ENCODE peak calls at places on chromosomes 11 and 22, in eight cellular contexts. J, D, U, O, E, V, G and C are unnamed samples.

GRCh38 chr22:30876221-30876751 is 92.3 kb downstream of the MORC2 start:
- DNase-seq in J (no peak), D (no peak), U (no peak), O (no peak), E (no peak), V (no peak), G (no peak), C (no peak)

GRCh38 chr11:76577199-76577920 is 93.2 kb downstream of the LRRC32 start:
- DNase-seq in J (no peak), D (peak), U (no peak), O (no peak), E (peak), V (peak), G (no peak), C (no peak)

GRCh38 chr11:16528639-16529038 is 172.3 kb upstream of the SOX6 start:
- DNase-seq in J (no peak), D (no peak), U (no peak), O (no peak), E (no peak), V (no peak), G (no peak), C (no peak)

GRCh38 chr11:69055598-69056516 is 7.1 kb downstream of the TPCN2 start:
- DNase-seq in J (peak), D (no peak), U (peak), O (peak), E (no peak), V (no peak), G (peak), C (no peak)

GRCh38 chr22:37848587-37849088 is 581 bp upstream of the EIF3L start:
- DNase-seq in J (no peak), D (peak), U (no peak), O (peak), E (peak), V (peak), G (no peak), C (no peak)

GRCh38 chr22:35186492-35186891 is 70.8 kb upstream of the HMGXB4 start:
- DNase-seq in J (no peak), D (no peak), U (no peak), O (no peak), E (no peak), V (no peak), G (no peak), C (no peak)

GRCh38 chr11:28384418-28384817 is 276.2 kb downstream of the METTL15 start:
- DNase-seq in J (no peak), D (peak), U (no peak), O (no peak), E (peak), V (no peak), G (no peak), C (no peak)

GRCh38 chr11:35029979-35030378 is 109.0 kb upstream of the CD44 start:
- DNase-seq in J (no peak), D (peak), U (no peak), O (peak), E (peak), V (no peak), G (peak), C (no peak)

GRCh38 chr11:69915501-69916250 is 96.5 kb upstream of the FGF3 start:
- DNase-seq in J (peak), D (peak), U (peak), O (peak), E (peak), V (peak), G (no peak), C (peak)

GRCh38 chr11:74820763-74821162 is 72.1 kb downstream of the RNF169 start:
- DNase-seq in J (no peak), D (peak), U (no peak), O (no peak), E (peak), V (no peak), G (no peak), C (no peak)

GRCh38 chr11:45092901-45093760 is 53.3 kb upstream of the PRDM11 start:
- DNase-seq in J (no peak), D (peak), U (no peak), O (no peak), E (peak), V (peak), G (no peak), C (no peak)

GRCh38 chr22:19357270-19358105 is 66.0 kb upstream of the CLTCL1 start:
- DNase-seq in J (no peak), D (no peak), U (peak), O (no peak), E (peak), V (no peak), G (no peak), C (no peak)

GRCh38 chr11:110199184-110199981 is 97.0 kb downstream of the RDX start:
- DNase-seq in J (no peak), D (peak), U (no peak), O (no peak), E (no peak), V (no peak), G (no peak), C (no peak)

GRCh38 chr22:31103899-31104694 is 3.3 kb downstream of the SELENOM start:
- DNase-seq in J (peak), D (no peak), U (no peak), O (no peak), E (no peak), V (no peak), G (no peak), C (no peak)

GRCh38 chr11:129855086-129855485 is 39.4 kb downstream of the TMEM45B start:
- DNase-seq in J (no peak), D (peak), U (no peak), O (no peak), E (no peak), V (no peak), G (no peak), C (no peak)

GRCh38 chr11:41612415-41612814 is 153.0 kb upstream of the LRRC4C start:
- DNase-seq in J (no peak), D (peak), U (peak), O (no peak), E (no peak), V (no peak), G (no peak), C (peak)

GRCh38 chr11:1361882-1362281 is 27.9 kb upstream of the BRSK2 start:
- DNase-seq in J (no peak), D (no peak), U (no peak), O (no peak), E (no peak), V (no peak), G (peak), C (no peak)

GRCh38 chr11:69446108-69446507 is 35.4 kb upstream of the LINC01488 start:
- DNase-seq in J (no peak), D (no peak), U (no peak), O (no peak), E (no peak), V (no peak), G (no peak), C (no peak)

GRCh38 chr11:28366549-28367341 is 258.6 kb downstream of the METTL15 start:
- DNase-seq in J (no peak), D (peak), U (no peak), O (no peak), E (peak), V (no peak), G (no peak), C (no peak)

GRCh38 chr22:43001271-43002197 is 13.4 kb downstream of the PACSIN2 start:
- DNase-seq in J (no peak), D (peak), U (peak), O (no peak), E (peak), V (no peak), G (no peak), C (no peak)

GRCh38 chr11:92251980-92252379 is 27.4 kb downstream of the FAT3 start:
- DNase-seq in J (no peak), D (peak), U (no peak), O (no peak), E (peak), V (no peak), G (no peak), C (no peak)

GRCh38 chr22:20523118-20523983 is 15.9 kb downstream of the MED15 start:
- DNase-seq in J (no peak), D (peak), U (no peak), O (peak), E (peak), V (no peak), G (no peak), C (no peak)

GRCh38 chr11:108593214-108593909 is at the start of gene EXPH5:
- DNase-seq in J (peak), D (peak), U (peak), O (peak), E (peak), V (peak), G (peak), C (peak)

GRCh38 chr11:124210421-124210820 is 27.3 kb downstream of the OR10D3 start:
- DNase-seq in J (no peak), D (no peak), U (no peak), O (no peak), E (no peak), V (no peak), G (no peak), C (no peak)

GRCh38 chr22:23256986-23257888 is 76.9 kb downstream of the BCR start:
- DNase-seq in J (peak), D (peak), U (no peak), O (no peak), E (peak), V (no peak), G (no peak), C (no peak)

GRCh38 chr11:73308963-73309960 is 1.2 kb downstream of the ARHGEF17 start:
- DNase-seq in J (peak), D (peak), U (no peak), O (peak), E (peak), V (no peak), G (no peak), C (no peak)

GRCh38 chr11:70073881-70074371 is 4.2 kb upstream of the ANO1 start:
- DNase-seq in J (no peak), D (peak), U (no peak), O (no peak), E (no peak), V (no peak), G (peak), C (no peak)

GRCh38 chr11:131809203-131809948 is 439.0 kb downstream of the NTM start:
- DNase-seq in J (no peak), D (peak), U (no peak), O (no peak), E (no peak), V (no peak), G (no peak), C (no peak)

GRCh38 chr22:37427128-37427710 is at the start of gene ELFN2:
- DNase-seq in J (no peak), D (no peak), U (no peak), O (no peak), E (no peak), V (no peak), G (no peak), C (no peak)

GRCh38 chr11:67271548-67272284 is 5.4 kb downstream of the GRK2 start:
- DNase-seq in J (peak), D (no peak), U (no peak), O (peak), E (no peak), V (peak), G (peak), C (no peak)

GRCh38 chr22:25627271-25627848 is 62.9 kb downstream of the GRK3 start:
- DNase-seq in J (no peak), D (no peak), U (peak), O (no peak), E (no peak), V (peak), G (no peak), C (no peak)

GRCh38 chr22:25564979-25565677 is 653 bp downstream of the GRK3 start:
- DNase-seq in J (no peak), D (peak), U (no peak), O (peak), E (no peak), V (peak), G (no peak), C (peak)

GRCh38 chr22:42752912-42753311 is 32.2 kb upstream of the A4GALT start:
- DNase-seq in J (no peak), D (peak), U (no peak), O (no peak), E (no peak), V (no peak), G (peak), C (no peak)